ENCODE peak calls at places on chromosomes 6 and 20, in four cellular contexts. J is neural progenitor cell, S is WTC11, C is progenitor cell of endocrine pancreas. W is an unnamed sample.

GRCh38 chr6:35489995-35490791 is 6.7 kb downstream of the TEAD3 start:
- DNase-seq in J (peak), S (peak), C (peak), W (no peak)

GRCh38 chr6:131231103-131231502 is 95.8 kb downstream of the AKAP7 start:
- DNase-seq in J (no peak), S (no peak), C (no peak), W (no peak)

GRCh38 chr6:83417880-83418663 is 12.8 kb downstream of the ME1 start:
- DNase-seq in J (peak), S (no peak), C (no peak), W (no peak)

GRCh38 chr6:26175428-26176181 is 88.4 kb downstream of the HFE start:
- DNase-seq in J (peak), S (peak), C (no peak), W (no peak)

GRCh38 chr20:20148774-20149173 is 96.4 kb downstream of the CFAP61 start:
- DNase-seq in J (no peak), S (no peak), C (no peak), W (no peak)

GRCh38 chr20:18256440-18257090 is 31.8 kb upstream of the ZNF133 start:
- DNase-seq in J (no peak), S (no peak), C (no peak), W (no peak)

GRCh38 chr6:161417712-161418457 is 144.0 kb upstream of the AGPAT4 start:
- DNase-seq in J (peak), S (no peak), C (no peak), W (no peak)

GRCh38 chr6:170091639-170092579 is 199.0 kb downstream of the DLL1 start:
- DNase-seq in J (no peak), S (peak), C (no peak), W (no peak)

GRCh38 chr6:11830105-11830504 is 51.5 kb upstream of the ADTRP start:
- DNase-seq in J (no peak), S (no peak), C (no peak), W (no peak)

GRCh38 chr6:30685157-30685976 is 1.1 kb downstream of the PPP1R18 start:
- DNase-seq in J (no peak), S (no peak), C (no peak), W (no peak)

GRCh38 chr20:58597021-58597940 is 53.8 kb upstream of the STX16 start:
- DNase-seq in J (peak), S (no peak), C (no peak), W (peak)

GRCh38 chr6:52049252-52050050 is 38.0 kb downstream of the PKHD1 start:
- DNase-seq in J (peak), S (no peak), C (no peak), W (no peak)

GRCh38 chr6:110652520-110652919 is 162.7 kb downstream of the CDK19 start:
- DNase-seq in J (no peak), S (no peak), C (no peak), W (no peak)

GRCh38 chr6:25692472-25692871 is 40.5 kb downstream of the SCGN start:
- DNase-seq in J (peak), S (no peak), C (no peak), W (no peak)

GRCh38 chr6:44855562-44856494 is 468.3 kb downstream of the CDC5L start:
- DNase-seq in J (no peak), S (no peak), C (no peak), W (no peak)

GRCh38 chr6:170053966-170054661 is 236.8 kb downstream of the DLL1 start:
- DNase-seq in J (no peak), S (no peak), C (no peak), W (no peak)

GRCh38 chr6:90109141-90109540 is 187.5 kb downstream of the BACH2 start:
- DNase-seq in J (no peak), S (no peak), C (no peak), W (no peak)

GRCh38 chr6:142900467-142900961 is 44.5 kb downstream of the HIVEP2 start:
- DNase-seq in J (no peak), S (no peak), C (no peak), W (no peak)

GRCh38 chr6:33731751-33732282 is 14.9 kb downstream of the IP6K3 start:
- DNase-seq in J (no peak), S (no peak), C (no peak), W (no peak)

GRCh38 chr6:134766497-134766896 is 183.4 kb downstream of the ALDH8A1 start:
- DNase-seq in J (no peak), S (no peak), C (no peak), W (no peak)

GRCh38 chr6:88992741-88993557 is 29.5 kb upstream of the RNGTT start:
- DNase-seq in J (no peak), S (no peak), C (no peak), W (no peak)

GRCh38 chr6:28943557-28944411 is 20.0 kb upstream of the TRIM27 start:
- DNase-seq in J (peak), S (peak), C (peak), W (no peak)

GRCh38 chr6:2158596-2159271 is 86.7 kb downstream of the GMDS start:
- DNase-seq in J (peak), S (peak), C (no peak), W (no peak)
- TF ChIP-seq CTCF in J (peak), S (peak), C (peak), W (peak)

GRCh38 chr6:37514377-37514776 is 14.7 kb upstream of the CCDC167 start:
- DNase-seq in J (no peak), S (no peak), C (no peak), W (no peak)
- TF ChIP-seq CTCF in J (no peak), S (no peak), C (no peak), W (no peak)

DNA sequence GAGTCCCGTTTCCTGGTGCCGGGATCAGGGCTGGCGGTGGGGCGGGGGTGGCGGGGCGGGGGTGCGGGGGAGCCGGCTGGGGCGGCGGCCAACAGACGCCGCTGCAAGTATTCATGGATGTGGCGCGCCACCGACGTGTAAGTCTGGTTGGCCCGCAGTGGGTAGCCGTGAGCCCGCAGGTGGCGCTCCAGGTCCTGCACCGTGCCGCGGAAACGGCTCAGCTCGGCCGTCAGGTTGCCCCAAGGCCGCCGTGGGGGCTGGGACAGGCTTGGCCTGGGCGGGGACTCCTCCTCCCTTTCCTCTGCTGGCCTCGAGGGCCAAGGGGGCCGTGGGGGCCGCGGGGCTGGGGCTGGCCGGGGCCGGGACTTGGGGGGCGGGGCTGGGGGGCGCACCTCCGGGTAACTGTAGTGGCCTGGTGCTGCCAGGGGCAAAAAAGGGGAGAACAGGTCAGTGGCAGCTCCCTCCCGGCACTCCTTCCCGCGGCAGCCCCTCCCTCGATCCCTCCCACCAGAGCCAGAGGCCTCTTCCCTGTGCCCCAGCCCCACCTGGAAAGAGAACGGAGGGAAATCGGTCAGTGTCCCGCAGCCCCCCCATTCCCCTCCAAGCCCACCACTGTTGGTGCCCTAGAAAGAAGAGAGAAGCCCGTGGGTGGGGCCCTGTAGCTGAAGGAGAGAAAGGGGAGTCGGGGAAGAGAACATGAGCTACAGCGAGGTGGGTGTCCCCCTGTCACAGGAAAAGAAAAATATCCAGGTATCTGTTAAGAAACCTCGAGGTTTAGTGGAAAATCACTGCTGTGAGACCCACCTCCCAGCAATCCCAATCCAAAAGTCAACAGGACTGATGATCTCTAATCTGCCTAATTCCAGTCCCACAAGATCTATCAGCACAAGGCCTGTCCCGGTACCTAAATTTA is 21.3 kb downstream of the TNXB start:
- DNase-seq in J (peak), S (peak), C (peak), W (peak)
- TF ChIP-seq CTCF in J (peak), S (peak), C (peak), W (peak)

DNA sequence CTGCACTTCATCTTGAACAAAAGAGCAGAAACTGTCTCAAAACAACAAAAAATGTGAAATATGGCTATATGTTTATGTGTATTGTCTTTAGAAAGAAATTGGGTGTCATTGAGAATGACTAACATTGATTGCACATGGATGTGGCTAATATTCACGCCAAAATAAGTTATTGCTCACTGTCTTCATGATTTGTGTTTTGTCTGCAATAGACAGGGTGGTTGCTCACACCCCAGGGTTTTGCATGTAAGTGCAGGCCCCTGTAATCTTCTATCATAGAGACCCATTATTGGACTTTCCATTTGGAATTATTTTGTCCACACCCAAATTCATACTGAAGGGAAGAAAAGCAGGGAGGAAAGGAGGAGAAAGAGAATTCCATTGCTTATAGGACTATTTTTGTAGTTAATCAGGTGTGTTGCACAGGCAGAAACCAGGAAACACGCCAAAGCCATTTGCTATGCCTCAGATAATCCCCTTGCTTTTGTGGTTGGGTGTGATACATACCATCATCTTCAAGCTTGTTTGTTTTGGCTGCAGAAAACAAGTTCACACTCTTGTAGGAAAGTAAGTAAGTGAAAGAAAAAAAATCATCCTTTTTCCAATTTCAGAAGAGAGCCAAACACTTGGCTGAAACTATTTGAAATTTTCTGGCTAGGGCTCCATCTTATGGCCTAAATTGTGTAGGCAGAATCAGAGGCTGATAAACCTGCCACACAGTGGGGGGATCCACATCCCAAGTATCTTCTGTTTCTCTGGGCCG is 214.1 kb downstream of the COL12A1 start:
- DNase-seq in J (peak), S (no peak), C (no peak), W (no peak)
- TF ChIP-seq CTCF in J (peak), S (no peak), C (no peak), W (no peak)

GRCh38 chr6:128725271-128726233 is 157.4 kb upstream of the LAMA2 start:
- DNase-seq in J (peak), S (no peak), C (peak), W (no peak)

GRCh38 chr6:128736780-128737179 is 146.2 kb upstream of the LAMA2 start:
- DNase-seq in J (no peak), S (no peak), C (no peak), W (no peak)

GRCh38 chr6:128727500-128727899 is 155.4 kb upstream of the LAMA2 start:
- DNase-seq in J (no peak), S (no peak), C (no peak), W (no peak)

DNA sequence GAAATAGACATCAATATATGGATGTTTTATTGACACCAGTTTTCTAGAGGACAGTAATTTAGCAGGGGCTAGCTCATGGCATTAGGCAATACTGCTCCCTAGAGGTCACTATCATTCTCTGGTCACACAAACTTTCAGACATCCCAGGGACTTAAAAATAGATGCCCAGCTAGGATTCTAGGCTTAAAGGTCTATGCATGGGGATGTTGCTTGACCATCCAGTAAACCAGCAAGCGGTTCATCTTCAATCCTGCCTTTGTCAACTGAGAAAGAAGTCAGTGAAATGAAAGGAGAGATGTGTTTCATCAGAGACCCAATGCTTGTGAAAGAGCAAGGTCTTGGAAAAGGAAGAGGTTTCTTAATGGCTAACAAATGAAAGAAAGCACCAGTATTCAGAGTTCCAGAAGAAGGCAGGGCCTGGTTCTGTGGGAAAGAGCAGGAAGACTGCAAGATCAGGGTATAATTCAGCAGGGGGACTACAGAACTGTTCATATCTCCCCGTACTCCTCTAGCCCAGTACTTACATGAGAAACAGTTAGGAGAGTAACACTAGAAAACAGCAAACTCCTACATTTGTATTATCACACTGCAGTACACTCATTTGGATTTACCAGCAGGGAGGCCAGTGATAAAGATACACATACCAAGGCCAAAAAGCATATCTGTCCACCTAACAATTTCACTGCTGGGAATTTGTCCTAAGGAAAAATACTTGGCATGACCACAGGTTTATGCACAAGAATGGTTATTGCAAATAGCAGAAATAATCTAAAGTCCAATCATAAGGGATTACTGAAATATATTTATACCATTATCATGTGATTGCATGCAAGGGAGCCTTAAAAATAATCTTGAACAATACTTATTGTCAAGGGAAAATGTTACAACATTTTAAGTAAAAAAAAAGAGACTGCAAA is 151.4 kb upstream of the LAMA2 start:
- DNase-seq in J (peak), S (no peak), C (no peak), W (no peak)
- TF ChIP-seq CTCF in J (peak), S (peak), C (peak), W (peak)

GRCh38 chr20:23368316-23369110 is 6.5 kb downstream of the GZF1 start:
- DNase-seq in J (no peak), S (no peak), C (no peak), W (no peak)

GRCh38 chr20:23369424-23369823 is 7.4 kb downstream of the GZF1 start:
- DNase-seq in J (no peak), S (no peak), C (no peak), W (no peak)

GRCh38 chr20:23370274-23370673 is 8.3 kb downstream of the GZF1 start:
- DNase-seq in J (no peak), S (no peak), C (no peak), W (no peak)

GRCh38 chr20:23371496-23371895 is 9.5 kb downstream of the GZF1 start:
- DNase-seq in J (no peak), S (no peak), C (no peak), W (no peak)

DNA sequence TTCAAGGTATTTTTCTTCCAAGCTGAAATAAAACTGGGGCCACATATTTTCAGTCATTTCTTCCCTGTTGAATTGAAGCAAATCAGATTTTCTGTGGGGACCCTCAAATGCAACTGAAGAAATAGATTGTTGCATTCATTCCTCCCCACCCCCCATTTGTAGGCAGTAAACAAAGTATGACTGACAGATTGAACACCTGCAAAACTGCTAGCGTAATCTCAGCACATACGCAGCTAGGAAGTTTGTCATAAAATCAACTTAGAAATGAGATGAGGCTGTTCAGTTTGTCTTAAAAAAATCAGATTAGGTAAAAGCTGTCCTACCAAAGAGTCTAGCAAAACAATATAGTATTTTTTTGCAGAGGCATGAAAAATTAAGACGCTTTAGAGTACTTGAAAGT is 8.9 kb downstream of the GZF1 start:
- DNase-seq in J (no peak), S (no peak), C (no peak), W (no peak)
- TF ChIP-seq CTCF in J (no peak), S (no peak), C (no peak), W (no peak)

GRCh38 chr6:167140589-167141474 is 16.9 kb downstream of the GPR31 start:
- DNase-seq in J (peak), S (no peak), C (no peak), W (no peak)

GRCh38 chr6:167139761-167140160 is 16.9 kb downstream of the CCR6 start:
- DNase-seq in J (no peak), S (no peak), C (no peak), W (no peak)

GRCh38 chr6:167141667-167142432 is 15.9 kb downstream of the GPR31 start:
- DNase-seq in J (peak), S (peak), C (peak), W (peak)

GRCh38 chr6:167143041-167143440 is 14.7 kb downstream of the GPR31 start:
- DNase-seq in J (no peak), S (no peak), C (no peak), W (no peak)

GRCh38 chr6:167142433-167142761 is 15.4 kb downstream of the GPR31 start:
- DNase-seq in J (no peak), S (no peak), C (no peak), W (no peak)
- TF ChIP-seq CTCF in J (no peak), S (no peak), C (no peak), W (no peak)